ENCODE peak calls at places on chromosome 3, in nine cellular contexts. T is sciatic nerve; R is right cardiac atrium; P is Panc1; M is left ventricle myocardium superior; Q is left cardiac atrium; B is GM12878; N is foreskin keratinocyte; E is stimulated activated naive CD8-positive, alpha-beta T cell treated with anti-CD3 and anti-CD28 coated beads, Interleukin-15, amount 100 ng/mL, for 72 hours. F is an unnamed sample.

GRCh38 chr3:130626021-130626420 is 109.0 kb downstream of the COL6A6 start:
- ATAC-seq in T (no peak), R (no peak), P (no peak), M (no peak), Q (no peak), B (no peak), N (peak; percentile 43), E (no peak), F (no peak)

GRCh38 chr3:152729906-152730305 is 105.0 kb upstream of the P2RY1 start:
- ATAC-seq in T (no peak), R (no peak), P (no peak), M (no peak), Q (no peak), B (peak; percentile 51), N (no peak), E (no peak), F (no peak)

GRCh38 chr3:66181764-66182163 is 39.0 kb upstream of the SLC25A26 start:
- ATAC-seq in T (no peak), R (peak; percentile 71), P (no peak), M (peak; percentile 83), Q (peak; percentile 76), B (no peak), N (no peak), E (no peak), F (no peak)

GRCh38 chr3:15805756-15806266 is 8.0 kb upstream of the ANKRD28 start:
- ATAC-seq in T (no peak), R (no peak), P (no peak), M (peak; percentile 26), Q (peak; percentile 30), B (peak; percentile 71), N (peak; percentile 69), E (no peak), F (no peak)

GRCh38 chr3:58487140-58487886 is 4.6 kb upstream of the KCTD6 start:
- ATAC-seq in T (no peak), R (no peak), P (no peak), M (no peak), Q (no peak), B (no peak), N (peak; percentile 64), E (no peak), F (no peak)

GRCh38 chr3:192128060-192128459 is 599.3 kb downstream of the FGF12 start:
- ATAC-seq in T (no peak), R (no peak), P (no peak), M (no peak), Q (no peak), B (peak; percentile 60), N (no peak), E (no peak), F (no peak)

GRCh38 chr3:72338942-72339749 is 509.1 kb downstream of the SHQ1 start:
- ATAC-seq in T (no peak), R (peak; percentile 14), P (peak; percentile 72), M (peak; percentile 32), Q (no peak), B (peak; percentile 69), N (peak; percentile 80), E (peak; percentile 71), F (peak; percentile 37)

GRCh38 chr3:4360817-4361216 is 57.6 kb downstream of the SETMAR start:
- ATAC-seq in T (no peak), R (no peak), P (no peak), M (no peak), Q (no peak), B (no peak), N (no peak), E (no peak), F (no peak)

GRCh38 chr3:43699864-43700263 is 9.1 kb downstream of the ABHD5 start:
- ATAC-seq in T (no peak), R (no peak), P (no peak), M (no peak), Q (no peak), B (peak; percentile 88), N (peak; percentile 64), E (peak; percentile 89), F (no peak)

GRCh38 chr3:18740631-18741583 is 315.8 kb upstream of the SATB1 start:
- ATAC-seq in T (peak; percentile 61), R (no peak), P (no peak), M (no peak), Q (peak; percentile 44), B (peak; percentile 87), N (no peak), E (peak; percentile 76), F (no peak)

GRCh38 chr3:9793161-9793781 is 389 bp downstream of the ARPC4 start:
- ATAC-seq in T (peak; percentile 4), R (peak; percentile 4), P (peak; percentile 33), M (peak; percentile 0), Q (peak; percentile 1), B (peak; percentile 49), N (peak; percentile 46), E (peak; percentile 10), F (peak; percentile 11)

GRCh38 chr3:82643948-82644347 is 882.5 kb upstream of the GBE1 start:
- ATAC-seq in T (no peak), R (no peak), P (no peak), M (no peak), Q (no peak), B (peak; percentile 72), N (no peak), E (no peak), F (no peak)

F was measured in gastroesophageal sphincter.